ENCODE peak calls at places on chromosome 9, in four cellular contexts. J is pancreas, K is iPS DF 6.9, G is GM23338. O is an unnamed sample. For H3K4me1, the result is how much of the 10 kb centered on the place peaks cover.

GRCh38 chr9:93826209-93826608 is 128.9 kb downstream of the BARX1 start:
- DNase-seq in G (peak), K (no peak), J (peak), O (no peak)

GRCh38 chr9:14097215-14097614 is 216.7 kb downstream of the NFIB start:
- DNase-seq in K (no peak), G (peak), J (no peak), O (no peak)

GRCh38 chr9:86648828-86649170 is 294.6 kb upstream of the TUT7 start:
- DNase-seq in J (no peak), G (no peak), K (no peak), O (no peak)

GRCh38 chr9:101307524-101308213 is 77.1 kb downstream of the BAAT start:
- DNase-seq in K (no peak), J (no peak), G (no peak), O (no peak)

GRCh38 chr9:89432986-89433530 is 64.9 kb downstream of the SEMA4D start:
- DNase-seq in K (no peak), J (no peak), G (no peak), O (no peak)

GRCh38 chr9:133768371-133768858 is 30.3 kb upstream of the SARDH start:
- DNase-seq in G (no peak), J (peak), K (no peak), O (peak)

GRCh38 chr9:137951107-137951506 is 73.5 kb downstream of the CACNA1B start:
- DNase-seq in K (no peak), J (no peak), G (no peak), O (no peak)

GRCh38 chr9:5863092-5863746 is 27.5 kb upstream of the MLANA start:
- DNase-seq in G (no peak), K (no peak), J (no peak), O (peak)

GRCh38 chr9:113996531-113997001 is 81.5 kb downstream of the AMBP start:
- DNase-seq in K (no peak), J (no peak), G (no peak), O (peak)

GRCh38 chr9:91395106-91395552 is 28.5 kb downstream of the NFIL3 start:
- DNase-seq in K (no peak), G (no peak), J (no peak), O (no peak)

GRCh38 chr9:136394312-136395305 is 5.4 kb downstream of the SNAPC4 start:
- DNase-seq in G (no peak), K (no peak), J (no peak), O (no peak)

GRCh38 chr9:116156621-116157314 is 3.2 kb downstream of the PAPPA start:
- DNase-seq in J (peak), K (no peak), G (peak), O (no peak)

GRCh38 chr9:130117816-130118632 is 54.2 kb upstream of the NCS1 start:
- DNase-seq in G (no peak), K (no peak), J (no peak), O (no peak)

GRCh38 chr9:81833563-81834345 is 94.5 kb upstream of the SPATA31D4 start:
- DNase-seq in G (no peak), K (no peak), J (no peak), O (no peak)

GRCh38 chr9:88418025-88418424 is 29.8 kb downstream of the SPIN1 start:
- DNase-seq in G (peak), J (no peak), K (peak), O (no peak)

GRCh38 chr9:75844321-75844720 is 46.2 kb upstream of the PCSK5 start:
- DNase-seq in J (no peak), K (no peak), G (no peak), O (no peak)

GRCh38 chr9:137970686-137971476 is 93.3 kb downstream of the CACNA1B start:
- DNase-seq in K (no peak), G (no peak), J (no peak), O (no peak)

GRCh38 chr9:70407081-70407503 is 7.4 kb downstream of the KLF9 start:
- DNase-seq in K (no peak), J (no peak), G (peak), O (no peak)

GRCh38 chr9:77881111-77881510 is 150.5 kb downstream of the GNAQ start:
- DNase-seq in J (no peak), K (no peak), G (no peak), O (no peak)

GRCh38 chr9:77882294-77882693 is 149.3 kb downstream of the GNAQ start:
- DNase-seq in K (no peak), G (no peak), J (no peak), O (no peak)

GRCh38 chr9:77885104-77885672 is 146.4 kb downstream of the GNAQ start:
- DNase-seq in J (no peak), K (no peak), G (peak), O (no peak)

GRCh38 chr9:77883133-77883532 is 148.5 kb downstream of the GNAQ start:
- DNase-seq in K (no peak), G (no peak), J (no peak), O (no peak)

GRCh38 chr9:77883846-77884771 is 147.5 kb downstream of the GNAQ start:
- DNase-seq in G (peak), K (no peak), J (no peak), O (no peak)
- H3K27ac ChIP-seq in G (peak), K (no peak), J (no peak), O (no peak)

GRCh38 chr9:35748239-35748857 is 680 bp downstream of the GBA2 start:
- DNase-seq in K (no peak), J (peak), G (no peak), O (no peak)
- H3K4me1 ChIP-seq in K (under half), J (under half), G (under half), O (half or more)

DNA sequence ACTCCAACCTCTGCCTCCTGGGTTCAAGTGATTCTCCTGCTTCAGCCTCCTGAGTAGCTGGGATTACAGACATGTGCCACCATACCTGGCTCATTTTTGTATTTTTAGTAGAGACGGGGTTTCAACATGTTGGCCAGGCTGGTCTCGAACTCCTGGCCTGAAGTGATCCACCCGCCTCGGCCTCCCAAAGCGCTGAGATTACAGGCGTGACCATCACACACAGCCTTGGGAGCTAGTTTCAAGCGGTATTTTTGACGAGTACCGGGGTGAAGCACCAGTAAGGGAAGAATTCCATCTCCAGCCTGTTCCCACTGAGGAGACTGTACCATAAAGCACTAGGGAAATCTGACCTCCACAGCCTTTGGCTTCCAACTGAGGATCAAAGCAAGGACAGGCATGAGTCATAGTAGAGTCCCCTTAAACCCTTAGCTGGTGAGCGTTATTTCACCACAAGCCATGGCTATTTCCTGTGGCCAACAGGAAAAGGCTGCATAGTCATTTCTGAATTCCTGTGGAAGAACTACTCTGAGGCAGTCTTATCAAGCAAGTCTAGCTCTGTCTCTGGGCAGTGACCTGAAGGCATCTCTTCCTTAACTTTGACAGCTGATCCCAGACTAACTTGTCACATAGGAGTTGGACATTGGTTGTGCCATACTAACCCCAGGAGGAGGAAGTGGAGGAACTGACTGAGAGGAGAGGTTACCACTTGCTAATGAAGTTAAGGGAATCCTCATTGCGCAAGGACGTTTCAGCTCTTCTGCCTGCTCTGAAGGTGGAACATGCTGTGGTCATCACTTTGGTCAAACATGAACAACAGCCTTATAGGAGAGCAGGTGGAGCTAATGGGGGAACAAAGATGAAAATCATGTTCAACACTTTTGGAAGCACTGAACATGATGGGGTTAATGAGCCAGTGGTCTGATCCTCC is 85.8 kb upstream of the DMRT1 start:
- DNase-seq in G (no peak), K (no peak), J (no peak), O (no peak)
- H3K27ac ChIP-seq in G (no peak), K (no peak), J (no peak), O (peak)

GRCh38 chr9:128207076-128207731 is 4.0 kb downstream of the DNM1 start:
- DNase-seq in K (no peak), G (no peak), J (no peak), O (no peak)
- H3K4me1 ChIP-seq in K (under half), G (under half), J (under half), O (under half)

GRCh38 chr9:126335837-126336236 is 9.2 kb downstream of the MVB12B start:
- DNase-seq in G (peak), J (no peak), K (no peak), O (no peak)
- H3K27ac ChIP-seq in G (no peak), J (no peak), K (no peak), O (no peak)

GRCh38 chr9:105841562-105841961 is 147.2 kb downstream of the TMEM38B start:
- DNase-seq in G (no peak), K (no peak), J (no peak), O (no peak)
- H3K4me1 ChIP-seq in G (under half), K (under half), J (under half), O (under half)